ENCODE peak calls at places on chromosome 2, in six cellular contexts. D is transverse colon; S is Peyer's patch; N is CD4-positive, alpha-beta memory T cell; T is AG04450; X is lung. L is an unnamed sample.

GRCh38 chr2:16739778-16740581 is 74.3 kb upstream of the CYRIA start:
- DNase-seq in D (no peak), S (no peak), N (no peak), T (no peak), X (peak), L (no peak)

GRCh38 chr2:153145470-153145869 is 333.1 kb downstream of the RPRM start:
- DNase-seq in D (no peak), S (no peak), N (no peak), T (no peak), X (no peak), L (no peak)

GRCh38 chr2:203811491-203812221 is 55.9 kb upstream of the CTLA4 start:
- DNase-seq in D (peak), S (peak), N (peak), T (peak), X (peak), L (peak)

GRCh38 chr2:28406276-28407096 is 13.8 kb downstream of the FOSL2 start:
- DNase-seq in D (peak), S (peak), N (peak), T (no peak), X (peak), L (no peak)

GRCh38 chr2:212831671-212832199 is 293.1 kb upstream of the ERBB4 start:
- DNase-seq in D (no peak), S (no peak), N (no peak), T (no peak), X (no peak), L (no peak)

GRCh38 chr2:70340921-70341765 is 39.3 kb upstream of the FAM136A start:
- DNase-seq in D (peak), S (peak), N (peak), T (no peak), X (peak), L (no peak)

GRCh38 chr2:194714541-194714940 is 942.5 kb upstream of the SLC39A10 start:
- DNase-seq in D (no peak), S (no peak), N (no peak), T (no peak), X (no peak), L (no peak)

GRCh38 chr2:67055387-67056304 is 341.5 kb upstream of the ETAA1 start:
- DNase-seq in D (no peak), S (no peak), N (no peak), T (peak), X (no peak), L (no peak)

GRCh38 chr2:71465356-71465755 is 12.0 kb downstream of the DYSF start:
- DNase-seq in D (no peak), S (no peak), N (no peak), T (no peak), X (no peak), L (no peak)

GRCh38 chr2:225334524-225334923 is 65.0 kb upstream of the NYAP2 start:
- DNase-seq in D (no peak), S (no peak), N (no peak), T (no peak), X (no peak), L (no peak)

GRCh38 chr2:128347701-128348504 is 29.2 kb upstream of the HS6ST1 start:
- DNase-seq in D (peak), S (no peak), N (no peak), T (no peak), X (peak), L (peak)

GRCh38 chr2:128510701-128511100 is 192.0 kb upstream of the HS6ST1 start:
- DNase-seq in D (no peak), S (no peak), N (no peak), T (peak), X (no peak), L (no peak)

GRCh38 chr2:199456383-199457146 is 1.2 kb downstream of the SATB2 start:
- DNase-seq in D (no peak), S (no peak), N (no peak), T (no peak), X (no peak), L (no peak)
- H3K27ac ChIP-seq in D (peak), S (no peak), N (no peak), T (no peak), X (no peak), L (no peak)

GRCh38 chr2:9983413-9984216 is 32.1 kb downstream of the GRHL1 start:
- DNase-seq in D (no peak), S (no peak), N (no peak), T (no peak), X (no peak), L (no peak)

GRCh38 chr2:9985531-9985930 is 34.0 kb downstream of the GRHL1 start:
- DNase-seq in D (no peak), S (no peak), N (no peak), T (no peak), X (no peak), L (no peak)

GRCh38 chr2:9982891-9983290 is 31.4 kb downstream of the GRHL1 start:
- DNase-seq in D (no peak), S (no peak), N (no peak), T (no peak), X (no peak), L (no peak)

GRCh38 chr2:9984861-9985480 is 33.5 kb downstream of the GRHL1 start:
- DNase-seq in D (no peak), S (no peak), N (no peak), T (no peak), X (no peak), L (no peak)

GRCh38 chr2:9984217-9984739 is 32.8 kb downstream of the GRHL1 start:
- DNase-seq in D (no peak), S (no peak), N (peak), T (no peak), X (no peak), L (no peak)
- H3K27ac ChIP-seq in D (peak), S (no peak), N (no peak), T (no peak), X (no peak), L (peak)

GRCh38 chr2:45072064-45072861 is 63.0 kb upstream of the SIX2 start:
- DNase-seq in D (no peak), S (no peak), N (no peak), T (no peak), X (no peak), L (no peak)

GRCh38 chr2:45072862-45073237 is 63.6 kb upstream of the SIX2 start:
- DNase-seq in D (no peak), S (no peak), N (no peak), T (no peak), X (no peak), L (no peak)

GRCh38 chr2:45069711-45070664 is 60.7 kb upstream of the SIX2 start:
- DNase-seq in D (no peak), S (no peak), N (no peak), T (no peak), X (no peak), L (no peak)

GRCh38 chr2:45074713-45075112 is 65.5 kb upstream of the SIX2 start:
- DNase-seq in D (no peak), S (no peak), N (no peak), T (no peak), X (no peak), L (no peak)
- H3K27ac ChIP-seq in D (no peak), S (no peak), N (no peak), T (no peak), X (no peak), L (no peak)

GRCh38 chr2:235661538-235661937 is 167.7 kb downstream of the AGAP1 start:
- DNase-seq in D (no peak), S (no peak), N (no peak), T (no peak), X (no peak), L (no peak)
- H3K27ac ChIP-seq in D (no peak), S (no peak), N (no peak), T (no peak), X (no peak), L (no peak)